ENCODE peak calls at places on chromosomes 5 and 9, in nine cellular contexts. W is MM.1S; Z is psoas muscle; O is activated naive CD8-positive, alpha-beta T cell treated with anti-CD3 and anti-CD28 coated beads, Interleukin-2, amount 50 U/mL, for 24 hours; I is IMR-90; B is lower lobe of right lung; K is spleen; M is effector memory CD4-positive, alpha-beta T cell; X is neuronal stem cell. C is an unnamed sample.

GRCh38 chr5:124395287-124395686 is 351.2 kb downstream of the ZNF608 start:
- DNase-seq in W (no peak), Z (no peak), O (no peak), I (no peak), B (no peak), K (no peak), M (no peak), X (peak; percentile 64), C (no peak)

GRCh38 chr5:92409131-92409530 is 1026.0 kb upstream of the ARRDC3 start:
- DNase-seq in W (no peak), Z (no peak), O (no peak), I (no peak), B (no peak), K (no peak), M (no peak), X (no peak), C (no peak)

GRCh38 chr5:76367623-76368366 is 35.3 kb upstream of the IQGAP2 start:
- DNase-seq in W (peak; percentile 8), Z (no peak), O (no peak), I (peak; percentile 16), B (no peak), K (no peak), M (no peak), X (no peak), C (no peak)

GRCh38 chr9:5708414-5708813 is 79.5 kb downstream of the RIC1 start:
- DNase-seq in W (no peak), Z (no peak), O (no peak), I (no peak), B (no peak), K (no peak), M (no peak), X (no peak), C (no peak)

GRCh38 chr5:172361566-172362238 is 78.1 kb upstream of the UBTD2 start:
- DNase-seq in W (no peak), Z (no peak), O (peak; percentile 38), I (peak; percentile 100), B (peak; percentile 72), K (no peak), M (no peak), X (no peak), C (peak; percentile 81)

GRCh38 chr5:176736271-176736965 is 73.9 kb upstream of the UNC5A start:
- DNase-seq in W (no peak), Z (no peak), O (no peak), I (no peak), B (no peak), K (peak; percentile 27), M (no peak), X (no peak), C (no peak)

GRCh38 chr9:75582870-75583269 is 307.6 kb upstream of the PCSK5 start:
- DNase-seq in W (no peak), Z (no peak), O (no peak), I (no peak), B (no peak), K (no peak), M (no peak), X (no peak), C (no peak)

GRCh38 chr9:129751841-129752801 is 721 bp downstream of the PTGES start:
- DNase-seq in W (no peak), Z (no peak), O (no peak), I (no peak), B (peak; percentile 63), K (no peak), M (no peak), X (no peak), C (no peak)

GRCh38 chr5:149424371-149425315 is 45.6 kb upstream of the IL17B start:
- DNase-seq in W (no peak), Z (peak; percentile 24), O (no peak), I (no peak), B (no peak), K (no peak), M (no peak), X (no peak), C (no peak)

GRCh38 chr5:135185461-135186075 is 151.5 kb upstream of the PITX1 start:
- DNase-seq in W (no peak), Z (no peak), O (no peak), I (peak; percentile 65), B (no peak), K (no peak), M (no peak), X (no peak), C (no peak)

GRCh38 chr9:128118971-128119665 is 8.4 kb downstream of the PTGES2 start:
- DNase-seq in W (no peak), Z (peak; percentile 49), O (no peak), I (no peak), B (peak; percentile 29), K (peak; percentile 68), M (no peak), X (no peak), C (no peak)

GRCh38 chr5:88374391-88374790 is 105.7 kb upstream of the TMEM161B start:
- DNase-seq in W (no peak), Z (no peak), O (no peak), I (no peak), B (no peak), K (no peak), M (no peak), X (no peak), C (no peak)

GRCh38 chr5:1063661-1064382 is 48.0 kb downstream of the SLC12A7 start:
- DNase-seq in W (no peak), Z (peak; percentile 44), O (no peak), I (no peak), B (no peak), K (no peak), M (no peak), X (no peak), C (no peak)

GRCh38 chr5:132019337-132019736 is 7.9 kb upstream of the ACSL6 start:
- DNase-seq in W (no peak), Z (no peak), O (no peak), I (no peak), B (no peak), K (no peak), M (no peak), X (no peak), C (no peak)

GRCh38 chr9:121249563-121249962 is 18.4 kb upstream of the GSN start:
- DNase-seq in W (no peak), Z (no peak), O (no peak), I (no peak), B (no peak), K (peak; percentile 79), M (no peak), X (no peak), C (no peak)

GRCh38 chr5:15737882-15738677 is 238.1 kb downstream of the FBXL7 start:
- DNase-seq in W (no peak), Z (no peak), O (no peak), I (peak; percentile 17), B (no peak), K (no peak), M (no peak), X (no peak), C (no peak)